ENCODE peak calls at places on chromosomes 2 and 18, in four cellular contexts. One of them, this sample, is unnamed.

GRCh38 chr2:118177318-118177717 is 89.0 kb downstream of the INSIG2 start:
- DNase-seq in activated CD4-positive, alpha-beta T cell treated with anti-CD3 and anti-CD28 coated beads, Interleukin-2, amount 50 U/mL, for 48 hours: peak; percentile 35
- DNase-seq in T-cell: no peak
- DNase-seq in left colon: no peak
- DNase-seq in this sample: no peak

GRCh38 chr18:78659748-78660147 is 319.9 kb upstream of the SALL3 start:
- DNase-seq in activated CD4-positive, alpha-beta T cell treated with anti-CD3 and anti-CD28 coated beads, Interleukin-2, amount 50 U/mL, for 48 hours: peak; percentile 9
- DNase-seq in T-cell: no peak
- DNase-seq in left colon: peak; percentile 28
- DNase-seq in this sample: no peak

GRCh38 chr18:321839-322467 is 54.1 kb upstream of the THOC1 start:
- DNase-seq in activated CD4-positive, alpha-beta T cell treated with anti-CD3 and anti-CD28 coated beads, Interleukin-2, amount 50 U/mL, for 48 hours: no peak
- DNase-seq in T-cell: no peak
- DNase-seq in left colon: no peak
- DNase-seq in this sample: no peak

GRCh38 chr2:9678554-9678953 is 47.8 kb upstream of the YWHAQ start:
- DNase-seq in activated CD4-positive, alpha-beta T cell treated with anti-CD3 and anti-CD28 coated beads, Interleukin-2, amount 50 U/mL, for 48 hours: no peak
- DNase-seq in T-cell: no peak
- DNase-seq in left colon: no peak
- DNase-seq in this sample: no peak

GRCh38 chr2:15369129-15369528 is 192.0 kb downstream of the NBAS start:
- DNase-seq in activated CD4-positive, alpha-beta T cell treated with anti-CD3 and anti-CD28 coated beads, Interleukin-2, amount 50 U/mL, for 48 hours: no peak
- DNase-seq in T-cell: no peak
- DNase-seq in left colon: no peak
- DNase-seq in this sample: no peak

GRCh38 chr2:25198209-25198525 is 29.8 kb upstream of the POMC start:
- DNase-seq in activated CD4-positive, alpha-beta T cell treated with anti-CD3 and anti-CD28 coated beads, Interleukin-2, amount 50 U/mL, for 48 hours: no peak
- DNase-seq in T-cell: no peak
- DNase-seq in left colon: no peak
- DNase-seq in this sample: no peak

GRCh38 chr2:12451726-12452125 is 265.0 kb upstream of the TRIB2 start:
- DNase-seq in activated CD4-positive, alpha-beta T cell treated with anti-CD3 and anti-CD28 coated beads, Interleukin-2, amount 50 U/mL, for 48 hours: no peak
- DNase-seq in T-cell: no peak
- DNase-seq in left colon: no peak
- DNase-seq in this sample: no peak

GRCh38 chr2:141692829-141693228 is 438.0 kb downstream of the LRP1B start:
- DNase-seq in activated CD4-positive, alpha-beta T cell treated with anti-CD3 and anti-CD28 coated beads, Interleukin-2, amount 50 U/mL, for 48 hours: no peak
- DNase-seq in T-cell: no peak
- DNase-seq in left colon: no peak
- DNase-seq in this sample: no peak

GRCh38 chr2:113157108-113157896 is 16.5 kb upstream of the PSD4 start:
- DNase-seq in activated CD4-positive, alpha-beta T cell treated with anti-CD3 and anti-CD28 coated beads, Interleukin-2, amount 50 U/mL, for 48 hours: peak; percentile 64
- DNase-seq in T-cell: no peak
- DNase-seq in left colon: peak; percentile 82
- DNase-seq in this sample: no peak

GRCh38 chr2:164677271-164677670 is 56.0 kb upstream of the GRB14 start:
- DNase-seq in activated CD4-positive, alpha-beta T cell treated with anti-CD3 and anti-CD28 coated beads, Interleukin-2, amount 50 U/mL, for 48 hours: no peak
- DNase-seq in T-cell: no peak
- DNase-seq in left colon: no peak
- DNase-seq in this sample: no peak

GRCh38 chr2:143954844-143955243 is 565.1 kb downstream of the ZEB2 start:
- DNase-seq in activated CD4-positive, alpha-beta T cell treated with anti-CD3 and anti-CD28 coated beads, Interleukin-2, amount 50 U/mL, for 48 hours: no peak
- DNase-seq in T-cell: no peak
- DNase-seq in left colon: no peak
- DNase-seq in this sample: no peak

GRCh38 chr2:69966496-69966895 is 5.1 kb upstream of the ASPRV1 start:
- DNase-seq in activated CD4-positive, alpha-beta T cell treated with anti-CD3 and anti-CD28 coated beads, Interleukin-2, amount 50 U/mL, for 48 hours: no peak
- DNase-seq in T-cell: no peak
- DNase-seq in left colon: no peak
- DNase-seq in this sample: no peak

GRCh38 chr2:31922542-31923408 is 88.0 kb downstream of the MEMO1 start:
- DNase-seq in activated CD4-positive, alpha-beta T cell treated with anti-CD3 and anti-CD28 coated beads, Interleukin-2, amount 50 U/mL, for 48 hours: no peak
- DNase-seq in T-cell: no peak
- DNase-seq in left colon: no peak
- DNase-seq in this sample: no peak

GRCh38 chr2:236257575-236257974 is 6.6 kb downstream of the ASB18 start:
- DNase-seq in activated CD4-positive, alpha-beta T cell treated with anti-CD3 and anti-CD28 coated beads, Interleukin-2, amount 50 U/mL, for 48 hours: no peak
- DNase-seq in T-cell: no peak
- DNase-seq in left colon: no peak
- DNase-seq in this sample: no peak

GRCh38 chr2:208584387-208584965 is 177.9 kb downstream of the PTH2R start:
- DNase-seq in activated CD4-positive, alpha-beta T cell treated with anti-CD3 and anti-CD28 coated beads, Interleukin-2, amount 50 U/mL, for 48 hours: no peak
- DNase-seq in T-cell: no peak
- DNase-seq in left colon: no peak
- DNase-seq in this sample: no peak

GRCh38 chr2:138087761-138088602 is 123.7 kb downstream of the HNMT start:
- DNase-seq in activated CD4-positive, alpha-beta T cell treated with anti-CD3 and anti-CD28 coated beads, Interleukin-2, amount 50 U/mL, for 48 hours: no peak
- DNase-seq in T-cell: no peak
- DNase-seq in left colon: peak; percentile 77
- DNase-seq in this sample: no peak

GRCh38 chr2:62467475-62468321 is 38.3 kb downstream of the TMEM17 start:
- DNase-seq in activated CD4-positive, alpha-beta T cell treated with anti-CD3 and anti-CD28 coated beads, Interleukin-2, amount 50 U/mL, for 48 hours: no peak
- DNase-seq in T-cell: no peak
- DNase-seq in left colon: no peak
- DNase-seq in this sample: no peak

GRCh38 chr2:168160897-168161296 is 86.5 kb downstream of the STK39 start:
- DNase-seq in activated CD4-positive, alpha-beta T cell treated with anti-CD3 and anti-CD28 coated beads, Interleukin-2, amount 50 U/mL, for 48 hours: no peak
- DNase-seq in T-cell: no peak
- DNase-seq in left colon: no peak
- DNase-seq in this sample: no peak

GRCh38 chr2:235135990-235136561 is 184.3 kb downstream of the SH3BP4 start:
- DNase-seq in activated CD4-positive, alpha-beta T cell treated with anti-CD3 and anti-CD28 coated beads, Interleukin-2, amount 50 U/mL, for 48 hours: peak; percentile 65
- DNase-seq in T-cell: no peak
- DNase-seq in left colon: peak; percentile 91
- DNase-seq in this sample: no peak

GRCh38 chr2:6081955-6082354 is 389.8 kb downstream of the SOX11 start:
- DNase-seq in activated CD4-positive, alpha-beta T cell treated with anti-CD3 and anti-CD28 coated beads, Interleukin-2, amount 50 U/mL, for 48 hours: no peak
- DNase-seq in T-cell: no peak
- DNase-seq in left colon: no peak
- DNase-seq in this sample: no peak